ENCODE peak calls at places on chromosomes 3 and 15, in four cellular contexts. K is astrocyte, Z is mucosa of descending colon, O is tibial artery. F is an unnamed sample.

GRCh38 chr3:125125822-125126245 is 70.0 kb upstream of the HEG1 start:
- DNase-seq in K (peak; percentile 100), Z (no peak), O (no peak), F (peak; percentile 95)

GRCh38 chr3:165903885-165904284 is 66.7 kb upstream of the BCHE start:
- DNase-seq in K (no peak), O (no peak), Z (no peak), F (peak; percentile 1)

GRCh38 chr3:43388909-43389308 is 102.6 kb downstream of the SNRK start:
- DNase-seq in K (no peak), Z (no peak), O (no peak), F (peak; percentile 44)

GRCh38 chr3:64489361-64490044 is 198.3 kb downstream of the ADAMTS9 start:
- DNase-seq in O (no peak), K (peak; percentile 3), Z (peak; percentile 48), F (no peak)

GRCh38 chr3:57818772-57819171 is 62.7 kb downstream of the SLMAP start:
- DNase-seq in K (no peak), Z (no peak), O (no peak), F (no peak)

GRCh38 chr3:127970966-127971592 is 56.0 kb downstream of the KBTBD12 start:
- DNase-seq in K (peak; percentile 20), O (no peak), Z (peak; percentile 61), F (peak; percentile 69)

GRCh38 chr3:143207338-143207961 is 87.9 kb downstream of the CHST2 start:
- DNase-seq in Z (no peak), K (peak; percentile 88), O (no peak), F (peak; percentile 46)

GRCh38 chr3:8709801-8710524 is 23.6 kb upstream of the CAV3 start:
- DNase-seq in Z (no peak), K (no peak), O (no peak), F (no peak)

GRCh38 chr3:9731206-9732079 is at the start of gene BRPF1:
- DNase-seq in O (peak; percentile 100), K (peak; percentile 96), Z (peak; percentile 100), F (peak; percentile 99)

GRCh38 chr3:58776231-58776630 is 109.7 kb upstream of the FAM3D start:
- DNase-seq in K (no peak), O (no peak), Z (no peak), F (no peak)

GRCh38 chr3:151477596-151478375 is 16.9 kb upstream of the IGSF10 start:
- DNase-seq in Z (no peak), O (no peak), K (no peak), F (peak; percentile 23)

GRCh38 chr3:117842086-117842485 is 1132.5 kb downstream of the TUSC7 start:
- DNase-seq in K (no peak), O (no peak), Z (no peak), F (no peak)

GRCh38 chr15:80779658-80780415 is 667 bp downstream of the CEMIP start:
- DNase-seq in O (no peak), Z (no peak), K (peak; percentile 29), F (peak; percentile 50)

GRCh38 chr3:172454180-172454579 is 5.9 kb upstream of the GHSR start:
- DNase-seq in O (no peak), K (no peak), Z (no peak), F (no peak)

GRCh38 chr3:122299872-122300460 is 25.1 kb upstream of the CSTA start:
- DNase-seq in Z (peak; percentile 67), O (no peak), K (no peak), F (peak; percentile 34)

GRCh38 chr3:49721861-49722781 is 1.6 kb downstream of the GMPPB start:
- DNase-seq in Z (no peak), O (peak; percentile 64), K (no peak), F (no peak)

GRCh38 chr3:129022995-129023332 is 21.9 kb downstream of the EFCC1 start:
- DNase-seq in O (peak; percentile 4), K (no peak), Z (no peak), F (no peak)

GRCh38 chr15:41885841-41886240 is 8.0 kb downstream of the SPTBN5 start:
- DNase-seq in O (no peak), Z (no peak), K (no peak), F (no peak)

GRCh38 chr3:131917006-131917405 is 117.8 kb downstream of the CPNE4 start:
- DNase-seq in K (no peak), Z (no peak), O (no peak), F (no peak)

GRCh38 chr15:50137330-50137761 is 18.3 kb upstream of the ATP8B4 start:
- DNase-seq in Z (no peak), O (no peak), K (peak; percentile 99), F (peak; percentile 71)

GRCh38 chr3:57434041-57434440 is 110.1 kb downstream of the DNAH12 start:
- DNase-seq in Z (peak; percentile 6), O (no peak), K (peak; percentile 15), F (peak; percentile 46)

GRCh38 chr3:42895332-42895868 is 10.5 kb upstream of the ZNF662 start:
- DNase-seq in Z (no peak), K (peak; percentile 6), O (no peak), F (no peak)

GRCh38 chr3:82265747-82266146 is 504.3 kb upstream of the GBE1 start:
- DNase-seq in K (no peak), O (no peak), Z (no peak), F (no peak)

GRCh38 chr15:51234181-51234927 is 104.0 kb downstream of the CYP19A1 start:
- DNase-seq in Z (no peak), O (no peak), K (no peak), F (no peak)

DNA sequence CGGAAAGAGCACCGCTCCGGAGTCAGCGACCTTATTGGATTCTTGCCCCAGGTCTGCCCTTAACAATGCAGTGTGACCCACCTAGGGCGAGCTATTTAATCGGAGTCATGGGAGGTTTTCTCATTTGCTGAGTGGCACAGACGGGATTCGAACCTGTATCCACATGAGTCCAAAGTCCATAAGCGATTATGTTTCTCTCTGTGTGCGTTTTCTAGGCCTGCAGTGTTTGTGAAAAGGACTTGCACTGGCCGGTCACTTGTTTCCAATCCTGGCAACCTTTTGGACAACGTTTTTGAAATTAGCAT is 686 bp upstream of the HDGFL3 start:
- DNase-seq in O (no peak), Z (no peak), K (no peak), F (peak; percentile 33)
- H3K4me3 ChIP-seq in O (peak overlapping the region; percentile 91), Z (no peak overlapping the region), K (peak overlapping the region; percentile 59), F (peak overlapping the region; percentile 73)

GRCh38 chr3:183192650-183193300 is 30.2 kb upstream of the LAMP3 start:
- DNase-seq in O (no peak), K (no peak), Z (no peak), F (no peak)

GRCh38 chr3:183185696-183186095 is 23.2 kb upstream of the LAMP3 start:
- DNase-seq in O (no peak), Z (no peak), K (peak; percentile 71), F (peak; percentile 75)

GRCh38 chr3:183189641-183190040 is 27.1 kb upstream of the LAMP3 start:
- DNase-seq in O (no peak), K (no peak), Z (no peak), F (no peak)

GRCh38 chr3:183193762-183194701 is 31.5 kb upstream of the LAMP3 start:
- DNase-seq in Z (no peak), O (no peak), K (no peak), F (no peak)

GRCh38 chr3:183188895-183189462 is 26.4 kb upstream of the LAMP3 start:
- DNase-seq in Z (peak; percentile 60), O (no peak), K (no peak), F (peak; percentile 43)
- TF ChIP-seq CTCF in Z (no peak), O (no peak), K (peak; percentile 19), F (peak; percentile 42)

GRCh38 chr3:123984957-123985356 is 7.0 kb downstream of the ROPN1 start:
- DNase-seq in K (no peak), Z (no peak), O (no peak), F (no peak)

GRCh38 chr3:123984350-123984749 is 7.6 kb downstream of the ROPN1 start:
- DNase-seq in K (no peak), O (no peak), Z (no peak), F (no peak)

GRCh38 chr3:123986427-123986826 is 5.5 kb downstream of the ROPN1 start:
- DNase-seq in Z (no peak), O (no peak), K (no peak), F (no peak)

GRCh38 chr3:123980539-123980938 is 11.4 kb downstream of the ROPN1 start:
- DNase-seq in O (no peak), Z (no peak), K (no peak), F (no peak)
- H3K4me3 ChIP-seq in O (peak overlapping the region; percentile 47), Z (no peak overlapping the region), K (peak overlapping the region; percentile 57), F (no peak overlapping the region)

GRCh38 chr3:74074700-74075099 is 450.0 kb upstream of the PDZRN3 start:
- DNase-seq in O (no peak), Z (no peak), K (no peak), F (no peak)
- TF ChIP-seq CTCF in O (no peak), Z (no peak), K (no peak), F (no peak)

GRCh38 chr15:65066635-65067333 is 1.0 kb downstream of the RASL12 start:
- DNase-seq in Z (no peak), K (no peak), O (peak; percentile 93), F (no peak)
- H3K4me3 ChIP-seq in Z (no peak overlapping the region), K (no peak overlapping the region), O (peak overlapping the region; percentile 74), F (peak overlapping the region; percentile 42)

DNA sequence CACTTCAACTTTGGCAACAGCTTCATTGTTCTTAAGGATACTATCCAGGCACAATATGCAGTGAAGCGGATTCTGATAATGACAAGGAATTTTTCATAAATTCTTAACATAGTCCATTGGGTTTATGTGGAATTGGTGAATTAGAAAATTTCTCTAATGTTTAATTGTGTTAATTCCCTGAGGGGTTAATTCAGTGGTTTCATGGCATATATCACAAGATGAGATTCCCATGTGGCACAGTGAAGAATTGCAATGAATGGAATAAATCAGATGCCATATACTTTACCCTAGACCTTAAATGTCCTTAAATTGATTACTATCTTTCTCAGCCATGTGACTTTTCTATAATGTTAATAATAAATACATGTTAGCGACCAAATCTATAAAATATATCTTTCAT is 1244.1 kb downstream of the ROBO2 start:
- DNase-seq in O (no peak), Z (no peak), K (no peak), F (no peak)
- TF ChIP-seq CTCF in O (no peak), Z (no peak), K (peak; percentile 8), F (no peak)

GRCh38 chr3:66450389-66451022 is 50.3 kb downstream of the LRIG1 start:
- DNase-seq in O (peak; percentile 84), Z (peak; percentile 80), K (peak; percentile 76), F (peak; percentile 79)
- H3K4me3 ChIP-seq in O (no peak overlapping the region), Z (no peak overlapping the region), K (no peak overlapping the region), F (peak overlapping the region; percentile 24)

DNA sequence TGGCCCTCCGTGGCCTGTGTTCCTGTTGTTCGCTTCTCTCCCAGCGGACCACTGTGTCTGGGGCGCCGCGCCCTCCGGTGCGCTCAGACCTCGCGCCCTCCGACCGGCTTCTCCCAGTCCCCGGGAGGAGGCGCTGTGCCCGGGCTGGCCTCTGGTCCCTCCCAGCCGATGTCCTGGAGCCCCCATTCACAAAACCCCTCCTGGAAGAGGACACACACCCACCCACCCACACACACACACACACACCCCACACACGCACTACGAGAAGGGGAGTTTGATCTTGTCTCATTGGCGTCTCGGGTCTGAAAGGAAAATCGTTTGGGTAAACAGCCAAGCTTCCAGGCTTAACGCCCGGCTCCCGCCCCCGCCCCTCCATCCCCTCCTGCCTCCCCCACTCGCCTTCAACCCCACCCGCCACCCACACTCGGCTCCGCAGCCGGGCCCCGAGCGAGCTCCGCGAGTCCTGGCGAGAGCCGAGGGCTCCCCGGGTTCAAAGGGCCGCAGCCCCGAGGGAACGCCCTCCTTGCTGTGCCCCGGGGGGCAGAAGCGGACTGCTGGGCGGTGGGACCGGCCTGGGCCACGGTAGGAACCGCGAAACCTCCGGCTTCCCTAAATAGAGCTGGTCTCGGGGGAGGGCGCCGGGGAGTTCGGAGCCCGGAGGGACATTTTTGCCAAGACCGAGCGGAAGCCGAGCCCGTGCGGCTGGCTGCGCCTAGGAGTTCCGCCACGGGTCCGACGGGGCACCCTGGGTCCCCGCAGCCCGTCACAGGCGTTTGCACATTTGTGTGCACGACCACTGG is 23.6 kb downstream of the NR2F2 start:
- DNase-seq in O (peak; percentile 81), Z (no peak), K (no peak), F (peak; percentile 75)
- TF ChIP-seq CTCF in O (peak; percentile 33), Z (no peak), K (peak; percentile 39), F (peak; percentile 70)